ENCODE peak calls at places on chromosomes 3 and 15, in seven cellular contexts. K is stimulated activated CD8-positive, alpha-beta memory T cell treated with anti-CD3 and anti-CD28 coated beads, Interleukin-15, amount 100 ng/mL, for 24 hours; L is substantia nigra; V is activated naive CD4-positive, alpha-beta T cell treated with anti-CD3 and anti-CD28 coated beads for 36 hours; N is epithelial cell of esophagus; T is thyroid gland; E is islet precursor cell. R is an unnamed sample.

GRCh38 chr3:4981688-4982494 is 2.7 kb downstream of the BHLHE40 start:
- DNase-seq in V (no peak), L (no peak), N (peak; percentile 81), K (no peak), T (peak; percentile 31), E (no peak), R (no peak)

GRCh38 chr3:31406901-31407300 is 125.8 kb upstream of the STT3B start:
- DNase-seq in K (no peak), L (no peak), N (no peak), E (no peak), V (no peak), T (no peak), R (no peak)

GRCh38 chr3:149970716-149971402 is at the start of gene PFN2:
- DNase-seq in V (peak; percentile 52), E (peak; percentile 88), K (peak; percentile 9), T (peak; percentile 77), L (peak; percentile 77), N (peak; percentile 81), R (no peak)

GRCh38 chr3:71858493-71859127 is 73.7 kb upstream of the PROK2 start:
- DNase-seq in N (no peak), V (no peak), K (no peak), E (peak; percentile 71), L (no peak), T (no peak), R (no peak)

GRCh38 chr3:132554437-132554836 is 42.6 kb upstream of the ACKR4 start:
- DNase-seq in L (no peak), E (no peak), K (no peak), T (peak; percentile 52), V (no peak), N (no peak), R (no peak)

GRCh38 chr3:149688122-149688757 is 30.4 kb upstream of the WWTR1 start:
- DNase-seq in V (no peak), N (peak; percentile 33), L (no peak), T (no peak), K (no peak), E (no peak), R (no peak)

GRCh38 chr3:187085933-187086332 is 53.4 kb downstream of the RPL39L start:
- DNase-seq in T (no peak), N (no peak), K (no peak), E (no peak), L (no peak), V (no peak), R (no peak)

GRCh38 chr15:89836255-89837133 is 21.8 kb upstream of the ANPEP start:
- DNase-seq in E (peak; percentile 88), V (no peak), T (no peak), L (no peak), N (peak; percentile 91), K (no peak), R (peak; percentile 55)

GRCh38 chr3:98972155-98972554 is 70.7 kb upstream of the DCBLD2 start:
- DNase-seq in K (no peak), E (no peak), N (peak; percentile 95), V (no peak), T (no peak), L (no peak), R (no peak)

GRCh38 chr15:47872869-47873301 is 155.6 kb downstream of the SEMA6D start:
- DNase-seq in V (no peak), T (no peak), N (no peak), E (no peak), L (no peak), K (no peak), R (no peak)

GRCh38 chr15:48447657-48448056 is 116.4 kb downstream of the DUT start:
- DNase-seq in K (no peak), L (no peak), V (no peak), E (no peak), T (no peak), N (peak; percentile 62), R (no peak)

GRCh38 chr3:159872374-159873109 is 116.1 kb upstream of the IL12A start:
- DNase-seq in N (peak; percentile 93), E (no peak), T (no peak), K (no peak), V (no peak), L (no peak), R (no peak)

GRCh38 chr3:115659253-115659652 is 35.9 kb downstream of the GAP43 start:
- DNase-seq in L (no peak), V (no peak), N (no peak), T (no peak), E (no peak), K (no peak), R (no peak)

GRCh38 chr15:89462198-89462912 is 34.0 kb downstream of the RHCG start:
- DNase-seq in L (peak; percentile 44), K (no peak), N (no peak), T (no peak), V (no peak), E (no peak), R (no peak)

R was measured in right atrium auricular region.